ENCODE peak calls at places on chromosomes 16 and 17, in five cellular contexts. One of them, this sample, is unnamed. For H3K4me1 and H3K36me3, the result is how much of the 10 kb centered on the place peaks cover.

GRCh38 chr17:82528484-82529265 is 9.1 kb downstream of the FOXK2 start:
- DNase-seq in GM23338: no peak
- DNase-seq in pancreas: peak
- DNase-seq in ovary: peak
- DNase-seq in adrenal gland: peak
- DNase-seq in this sample: peak

GRCh38 chr17:17994770-17995169 is 22.1 kb downstream of the DRC3 start:
- DNase-seq in GM23338: no peak
- DNase-seq in pancreas: no peak
- DNase-seq in ovary: no peak
- DNase-seq in adrenal gland: no peak
- DNase-seq in this sample: no peak

GRCh38 chr16:2926660-2927646 is 15.2 kb downstream of the FLYWCH1 start:
- DNase-seq in GM23338: peak
- DNase-seq in pancreas: peak
- DNase-seq in ovary: peak
- DNase-seq in adrenal gland: peak
- DNase-seq in this sample: peak

GRCh38 chr16:2048116-2048543 is 345 bp downstream of the TSC2 start:
- DNase-seq in GM23338: no peak
- DNase-seq in pancreas: no peak
- DNase-seq in ovary: no peak
- DNase-seq in adrenal gland: no peak
- DNase-seq in this sample: no peak

GRCh38 chr17:63399856-63400255 is 46.2 kb downstream of the CYB561 start:
- DNase-seq in GM23338: no peak
- DNase-seq in pancreas: no peak
- DNase-seq in ovary: peak
- DNase-seq in adrenal gland: peak
- DNase-seq in this sample: peak

GRCh38 chr17:45246861-45247428 is 14.9 kb downstream of the SPATA32 start:
- DNase-seq in GM23338: peak
- DNase-seq in pancreas: no peak
- DNase-seq in ovary: no peak
- DNase-seq in adrenal gland: no peak
- DNase-seq in this sample: no peak

GRCh38 chr16:56965149-56965938 is 3.6 kb downstream of the CETP start:
- DNase-seq in GM23338: no peak
- DNase-seq in pancreas: no peak
- DNase-seq in ovary: no peak
- DNase-seq in adrenal gland: no peak
- DNase-seq in this sample: no peak

GRCh38 chr17:44385287-44386181 is 3.9 kb downstream of the ITGA2B start:
- DNase-seq in GM23338: peak
- DNase-seq in pancreas: peak
- DNase-seq in ovary: peak
- DNase-seq in adrenal gland: peak
- DNase-seq in this sample: peak

GRCh38 chr17:17456251-17456650 is 20.5 kb upstream of the MED9 start:
- DNase-seq in GM23338: no peak
- DNase-seq in pancreas: no peak
- DNase-seq in ovary: no peak
- DNase-seq in adrenal gland: no peak
- DNase-seq in this sample: no peak

GRCh38 chr17:62981933-62982332 is 15.9 kb downstream of the TANC2 start:
- DNase-seq in GM23338: peak
- DNase-seq in pancreas: no peak
- DNase-seq in ovary: no peak
- DNase-seq in adrenal gland: no peak
- DNase-seq in this sample: no peak

GRCh38 chr17:80877095-80877828 is 114.4 kb upstream of the CHMP6 start:
- DNase-seq in GM23338: no peak
- DNase-seq in pancreas: no peak
- DNase-seq in ovary: no peak
- DNase-seq in adrenal gland: peak
- DNase-seq in this sample: no peak

GRCh38 chr17:30556374-30557332 is 79.4 kb downstream of the GOSR1 start:
- DNase-seq in GM23338: no peak
- DNase-seq in pancreas: no peak
- DNase-seq in ovary: no peak
- DNase-seq in adrenal gland: no peak
- DNase-seq in this sample: peak
- H3K4me1 ChIP-seq in GM23338: under half
- H3K4me1 ChIP-seq in pancreas: under half
- H3K4me1 ChIP-seq in ovary: under half
- H3K4me1 ChIP-seq in adrenal gland: under half
- H3K4me1 ChIP-seq in this sample: under half

DNA sequence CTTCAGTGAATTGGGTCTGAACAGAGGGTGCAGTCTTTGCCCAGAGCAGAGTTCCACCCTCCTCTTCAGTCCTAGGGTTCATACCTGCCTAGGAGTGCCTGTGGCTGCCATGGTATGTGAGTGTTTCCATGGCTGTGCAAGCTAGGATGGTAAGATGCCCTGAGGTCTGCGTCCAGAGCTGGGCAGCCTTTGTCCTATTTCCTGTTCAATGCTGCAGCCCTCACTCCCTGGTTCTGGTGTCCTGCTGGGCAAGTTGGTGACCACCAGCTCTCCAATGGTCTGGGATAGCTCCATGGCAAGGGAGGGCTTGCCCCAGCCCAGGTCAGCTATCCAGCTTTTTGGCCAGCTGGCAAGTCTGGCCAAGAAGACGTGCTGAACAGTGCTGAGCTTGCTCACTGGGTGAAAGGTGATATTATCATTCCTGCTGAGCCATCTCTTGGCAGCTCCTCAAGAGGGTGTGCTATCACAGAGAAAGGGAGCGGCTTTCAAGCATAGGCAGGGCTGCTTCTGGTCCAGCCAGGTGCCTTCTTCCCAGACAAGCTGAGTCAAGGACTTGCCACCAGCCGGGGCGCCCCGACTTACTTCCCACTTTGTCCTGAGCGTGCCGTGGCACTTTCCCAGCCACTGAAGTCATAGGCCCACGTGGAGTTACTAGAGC is 13.0 kb upstream of the NFATC3 start:
- DNase-seq in GM23338: no peak
- DNase-seq in pancreas: no peak
- DNase-seq in ovary: peak
- DNase-seq in adrenal gland: peak
- DNase-seq in this sample: no peak
- H3K27ac ChIP-seq in GM23338: no peak
- H3K27ac ChIP-seq in pancreas: no peak
- H3K27ac ChIP-seq in ovary: no peak
- H3K27ac ChIP-seq in adrenal gland: peak
- H3K27ac ChIP-seq in this sample: peak

GRCh38 chr17:47607481-47607880 is 42.2 kb upstream of the KPNB1 start:
- DNase-seq in GM23338: no peak
- DNase-seq in pancreas: no peak
- DNase-seq in ovary: no peak
- DNase-seq in adrenal gland: no peak
- DNase-seq in this sample: no peak
- H3K36me3 ChIP-seq in GM23338: under half
- H3K36me3 ChIP-seq in pancreas: under half
- H3K36me3 ChIP-seq in ovary: under half
- H3K36me3 ChIP-seq in adrenal gland: half or more
- H3K36me3 ChIP-seq in this sample: half or more

GRCh38 chr16:4372578-4373355 is 1.1 kb downstream of the VASN start:
- DNase-seq in GM23338: no peak
- DNase-seq in pancreas: no peak
- DNase-seq in ovary: peak
- DNase-seq in adrenal gland: peak
- DNase-seq in this sample: no peak
- H3K4me1 ChIP-seq in GM23338: half or more
- H3K4me1 ChIP-seq in pancreas: under half
- H3K4me1 ChIP-seq in ovary: under half
- H3K4me1 ChIP-seq in adrenal gland: under half
- H3K4me1 ChIP-seq in this sample: half or more

GRCh38 chr17:40496634-40497420 is 4.6 kb downstream of the TNS4 start:
- DNase-seq in GM23338: no peak
- DNase-seq in pancreas: no peak
- DNase-seq in ovary: no peak
- DNase-seq in adrenal gland: no peak
- DNase-seq in this sample: no peak
- H3K27ac ChIP-seq in GM23338: no peak
- H3K27ac ChIP-seq in pancreas: no peak
- H3K27ac ChIP-seq in ovary: no peak
- H3K27ac ChIP-seq in adrenal gland: no peak
- H3K27ac ChIP-seq in this sample: no peak